ENCODE peak calls at places on chromosomes 16 and 17, in ten cellular contexts. One of them, this sample, is unnamed.

GRCh38 chr17:69012895-69013805 is 47.6 kb downstream of the ABCA9 start:
- DNase-seq in heart right ventricle: no peak
- DNase-seq in OCI-LY7: no peak
- DNase-seq in transverse colon: no peak
- DNase-seq in PC-9: no peak
- DNase-seq in pancreas: no peak
- DNase-seq in neural progenitor cell: no peak
- DNase-seq in ovary: no peak
- DNase-seq in thyroid gland: no peak
- DNase-seq in A549: peak; percentile 29
- DNase-seq in this sample: no peak

GRCh38 chr17:37360632-37361031 is 15.2 kb upstream of the C17orf78 start:
- DNase-seq in heart right ventricle: no peak
- DNase-seq in OCI-LY7: no peak
- DNase-seq in transverse colon: no peak
- DNase-seq in PC-9: no peak
- DNase-seq in pancreas: no peak
- DNase-seq in neural progenitor cell: no peak
- DNase-seq in ovary: no peak
- DNase-seq in thyroid gland: no peak
- DNase-seq in A549: peak; percentile 69
- DNase-seq in this sample: no peak

GRCh38 chr16:9256196-9256595 is 164.8 kb downstream of the HAPSTR1 start:
- DNase-seq in heart right ventricle: no peak
- DNase-seq in OCI-LY7: peak; percentile 70
- DNase-seq in transverse colon: peak; percentile 32
- DNase-seq in PC-9: peak; percentile 18
- DNase-seq in pancreas: peak; percentile 35
- DNase-seq in neural progenitor cell: peak; percentile 68
- DNase-seq in ovary: no peak
- DNase-seq in thyroid gland: peak; percentile 34
- DNase-seq in A549: peak; percentile 37
- DNase-seq in this sample: no peak

GRCh38 chr16:68331879-68332410 is 21.1 kb downstream of the PRMT7 start:
- DNase-seq in heart right ventricle: no peak
- DNase-seq in OCI-LY7: no peak
- DNase-seq in transverse colon: no peak
- DNase-seq in PC-9: no peak
- DNase-seq in pancreas: no peak
- DNase-seq in neural progenitor cell: no peak
- DNase-seq in ovary: no peak
- DNase-seq in thyroid gland: no peak
- DNase-seq in A549: no peak
- DNase-seq in this sample: no peak

GRCh38 chr17:2957631-2958286 is 105.6 kb downstream of the OR1D5 start:
- DNase-seq in heart right ventricle: no peak
- DNase-seq in OCI-LY7: no peak
- DNase-seq in transverse colon: no peak
- DNase-seq in PC-9: no peak
- DNase-seq in pancreas: no peak
- DNase-seq in neural progenitor cell: no peak
- DNase-seq in ovary: no peak
- DNase-seq in thyroid gland: no peak
- DNase-seq in A549: no peak
- DNase-seq in this sample: no peak

GRCh38 chr17:61221597-61222471 is 177.8 kb upstream of the TBX2 start:
- DNase-seq in heart right ventricle: no peak
- DNase-seq in OCI-LY7: no peak
- DNase-seq in transverse colon: no peak
- DNase-seq in PC-9: no peak
- DNase-seq in pancreas: no peak
- DNase-seq in neural progenitor cell: no peak
- DNase-seq in ovary: no peak
- DNase-seq in thyroid gland: no peak
- DNase-seq in A549: no peak
- DNase-seq in this sample: no peak

GRCh38 chr17:19386276-19386863 is 620 bp downstream of the MFAP4 start:
- DNase-seq in heart right ventricle: no peak
- DNase-seq in OCI-LY7: no peak
- DNase-seq in transverse colon: peak; percentile 62
- DNase-seq in PC-9: no peak
- DNase-seq in pancreas: no peak
- DNase-seq in neural progenitor cell: peak; percentile 24
- DNase-seq in ovary: peak; percentile 79
- DNase-seq in thyroid gland: no peak
- DNase-seq in A549: peak; percentile 73
- DNase-seq in this sample: peak; percentile 88

GRCh38 chr16:71626858-71627213 is 852 bp downstream of the MARVELD3 start:
- DNase-seq in heart right ventricle: no peak
- DNase-seq in OCI-LY7: no peak
- DNase-seq in transverse colon: peak; percentile 91
- DNase-seq in PC-9: peak; percentile 82
- DNase-seq in pancreas: peak; percentile 68
- DNase-seq in neural progenitor cell: peak; percentile 41
- DNase-seq in ovary: no peak
- DNase-seq in thyroid gland: peak; percentile 55
- DNase-seq in A549: no peak
- DNase-seq in this sample: no peak

DNA sequence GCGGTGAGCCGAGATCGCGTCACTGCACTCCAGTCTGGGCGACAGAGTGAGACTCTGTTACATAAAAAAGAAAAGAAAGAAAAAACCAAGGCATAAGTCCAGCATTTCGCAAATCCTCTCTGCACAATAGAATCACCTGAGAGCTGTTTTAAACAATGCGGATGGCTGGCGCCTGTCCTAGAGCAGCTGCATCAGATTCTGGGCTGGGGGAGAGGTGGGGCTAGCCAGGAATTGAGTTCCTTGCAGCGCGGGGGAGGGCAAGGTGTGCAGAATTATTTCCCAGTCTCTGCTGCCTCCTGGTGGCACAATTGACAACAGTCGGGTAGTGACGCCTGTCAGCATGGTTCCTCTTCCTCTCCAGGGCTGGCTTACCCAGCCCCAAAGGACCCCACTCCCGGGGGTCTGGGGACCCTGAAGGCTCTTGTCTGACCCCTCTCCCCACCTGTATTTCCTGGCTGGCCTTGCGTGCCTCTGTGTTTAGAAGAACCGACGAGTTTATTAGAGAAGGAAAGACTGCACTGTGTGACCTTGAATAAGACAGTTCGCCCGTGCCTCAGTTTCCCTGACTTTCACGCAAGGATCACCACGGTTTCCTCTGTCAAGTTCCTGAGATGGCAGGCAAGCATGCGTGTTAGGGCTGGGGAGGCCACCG is 41.1 kb upstream of the PLCG2 start:
- DNase-seq in heart right ventricle: peak; percentile 89
- DNase-seq in OCI-LY7: peak; percentile 92
- DNase-seq in transverse colon: peak; percentile 92
- DNase-seq in PC-9: peak; percentile 91
- DNase-seq in pancreas: peak; percentile 88
- DNase-seq in neural progenitor cell: peak; percentile 89
- DNase-seq in ovary: peak; percentile 78
- DNase-seq in thyroid gland: peak; percentile 93
- DNase-seq in A549: peak; percentile 86
- DNase-seq in this sample: peak; percentile 77
- TF ChIP-seq CTCF in heart right ventricle: peak; percentile 73
- TF ChIP-seq CTCF in OCI-LY7: peak; percentile 92
- TF ChIP-seq CTCF in transverse colon: peak; percentile 94
- TF ChIP-seq CTCF in PC-9: peak; percentile 91
- TF ChIP-seq CTCF in pancreas: peak; percentile 75
- TF ChIP-seq CTCF in neural progenitor cell: peak; percentile 91
- TF ChIP-seq CTCF in ovary: peak; percentile 82
- TF ChIP-seq CTCF in thyroid gland: peak; percentile 97
- TF ChIP-seq CTCF in A549: peak; percentile 94
- TF ChIP-seq CTCF in this sample: peak; percentile 72

GRCh38 chr17:44598932-44599297 is 41.6 kb downstream of the FZD2 start:
- DNase-seq in heart right ventricle: no peak
- DNase-seq in OCI-LY7: no peak
- DNase-seq in transverse colon: no peak
- DNase-seq in PC-9: no peak
- DNase-seq in pancreas: no peak
- DNase-seq in neural progenitor cell: no peak
- DNase-seq in ovary: no peak
- DNase-seq in thyroid gland: no peak
- DNase-seq in A549: no peak
- DNase-seq in this sample: no peak

GRCh38 chr17:44595216-44595775 is 38.0 kb downstream of the FZD2 start:
- DNase-seq in heart right ventricle: no peak
- DNase-seq in OCI-LY7: no peak
- DNase-seq in transverse colon: no peak
- DNase-seq in PC-9: no peak
- DNase-seq in pancreas: no peak
- DNase-seq in neural progenitor cell: no peak
- DNase-seq in ovary: no peak
- DNase-seq in thyroid gland: no peak
- DNase-seq in A549: no peak
- DNase-seq in this sample: no peak

GRCh38 chr17:44601574-44602372 is 44.5 kb downstream of the FZD2 start:
- DNase-seq in heart right ventricle: no peak
- DNase-seq in OCI-LY7: no peak
- DNase-seq in transverse colon: no peak
- DNase-seq in PC-9: no peak
- DNase-seq in pancreas: no peak
- DNase-seq in neural progenitor cell: no peak
- DNase-seq in ovary: no peak
- DNase-seq in thyroid gland: no peak
- DNase-seq in A549: no peak
- DNase-seq in this sample: no peak

GRCh38 chr17:44599298-44600175 is 42.3 kb downstream of the FZD2 start:
- DNase-seq in heart right ventricle: peak; percentile 42
- DNase-seq in OCI-LY7: no peak
- DNase-seq in transverse colon: peak; percentile 23
- DNase-seq in PC-9: peak; percentile 58
- DNase-seq in pancreas: peak; percentile 9
- DNase-seq in neural progenitor cell: peak; percentile 70
- DNase-seq in ovary: peak; percentile 94
- DNase-seq in thyroid gland: peak; percentile 24
- DNase-seq in A549: peak; percentile 93
- DNase-seq in this sample: peak; percentile 36

GRCh38 chr17:44598329-44598728 is 41.0 kb downstream of the FZD2 start:
- DNase-seq in heart right ventricle: no peak
- DNase-seq in OCI-LY7: no peak
- DNase-seq in transverse colon: no peak
- DNase-seq in PC-9: no peak
- DNase-seq in pancreas: no peak
- DNase-seq in neural progenitor cell: no peak
- DNase-seq in ovary: no peak
- DNase-seq in thyroid gland: no peak
- DNase-seq in A549: no peak
- DNase-seq in this sample: no peak
- H3K27ac ChIP-seq in heart right ventricle: no peak overlapping the region
- H3K27ac ChIP-seq in OCI-LY7: no peak overlapping the region
- H3K27ac ChIP-seq in transverse colon: no peak overlapping the region
- H3K27ac ChIP-seq in PC-9: no peak overlapping the region
- H3K27ac ChIP-seq in pancreas: no peak overlapping the region
- H3K27ac ChIP-seq in neural progenitor cell: no peak overlapping the region
- H3K27ac ChIP-seq in ovary: no peak overlapping the region
- H3K27ac ChIP-seq in thyroid gland: no peak overlapping the region
- H3K27ac ChIP-seq in A549: peak overlapping the region; percentile 88
- H3K27ac ChIP-seq in this sample: no peak overlapping the region

GRCh38 chr16:72664122-72664479 is 383.8 kb downstream of the ZFHX3 start:
- DNase-seq in heart right ventricle: no peak
- DNase-seq in OCI-LY7: no peak
- DNase-seq in transverse colon: no peak
- DNase-seq in PC-9: no peak
- DNase-seq in pancreas: no peak
- DNase-seq in neural progenitor cell: no peak
- DNase-seq in ovary: no peak
- DNase-seq in thyroid gland: no peak
- DNase-seq in A549: no peak
- DNase-seq in this sample: no peak

GRCh38 chr16:72664480-72665408 is 383.2 kb downstream of the ZFHX3 start:
- DNase-seq in heart right ventricle: peak; percentile 98
- DNase-seq in OCI-LY7: peak; percentile 98
- DNase-seq in transverse colon: peak; percentile 97
- DNase-seq in PC-9: peak; percentile 91
- DNase-seq in pancreas: peak; percentile 97
- DNase-seq in neural progenitor cell: peak; percentile 99
- DNase-seq in ovary: peak; percentile 98
- DNase-seq in thyroid gland: peak; percentile 97
- DNase-seq in A549: peak; percentile 98
- DNase-seq in this sample: peak; percentile 96

GRCh38 chr16:72666267-72666666 is 381.7 kb downstream of the ZFHX3 start:
- DNase-seq in heart right ventricle: no peak
- DNase-seq in OCI-LY7: peak; percentile 33
- DNase-seq in transverse colon: no peak
- DNase-seq in PC-9: no peak
- DNase-seq in pancreas: no peak
- DNase-seq in neural progenitor cell: peak; percentile 12
- DNase-seq in ovary: no peak
- DNase-seq in thyroid gland: no peak
- DNase-seq in A549: no peak
- DNase-seq in this sample: no peak
- TF ChIP-seq CTCF in heart right ventricle: no peak
- TF ChIP-seq CTCF in OCI-LY7: peak; percentile 27
- TF ChIP-seq CTCF in transverse colon: no peak
- TF ChIP-seq CTCF in PC-9: no peak
- TF ChIP-seq CTCF in pancreas: no peak
- TF ChIP-seq CTCF in neural progenitor cell: no peak
- TF ChIP-seq CTCF in ovary: no peak
- TF ChIP-seq CTCF in thyroid gland: peak; percentile 16
- TF ChIP-seq CTCF in A549: no peak
- TF ChIP-seq CTCF in this sample: no peak

GRCh38 chr16:2092866-2093265 is 42.8 kb downstream of the PKD1 start:
- DNase-seq in heart right ventricle: no peak
- DNase-seq in OCI-LY7: no peak
- DNase-seq in transverse colon: no peak
- DNase-seq in PC-9: peak; percentile 25
- DNase-seq in pancreas: no peak
- DNase-seq in neural progenitor cell: no peak
- DNase-seq in ovary: no peak
- DNase-seq in thyroid gland: no peak
- DNase-seq in A549: no peak
- DNase-seq in this sample: no peak

GRCh38 chr16:2095315-2095853 is 40.3 kb downstream of the PKD1 start:
- DNase-seq in heart right ventricle: no peak
- DNase-seq in OCI-LY7: no peak
- DNase-seq in transverse colon: no peak
- DNase-seq in PC-9: no peak
- DNase-seq in pancreas: no peak
- DNase-seq in neural progenitor cell: no peak
- DNase-seq in ovary: no peak
- DNase-seq in thyroid gland: no peak
- DNase-seq in A549: no peak
- DNase-seq in this sample: no peak

GRCh38 chr16:2093793-2094192 is 41.9 kb downstream of the PKD1 start:
- DNase-seq in heart right ventricle: no peak
- DNase-seq in OCI-LY7: no peak
- DNase-seq in transverse colon: no peak
- DNase-seq in PC-9: no peak
- DNase-seq in pancreas: no peak
- DNase-seq in neural progenitor cell: no peak
- DNase-seq in ovary: no peak
- DNase-seq in thyroid gland: no peak
- DNase-seq in A549: no peak
- DNase-seq in this sample: no peak

GRCh38 chr16:2096853-2097620 is 38.7 kb downstream of the PKD1 start:
- DNase-seq in heart right ventricle: no peak
- DNase-seq in OCI-LY7: no peak
- DNase-seq in transverse colon: no peak
- DNase-seq in PC-9: peak; percentile 31
- DNase-seq in pancreas: no peak
- DNase-seq in neural progenitor cell: no peak
- DNase-seq in ovary: no peak
- DNase-seq in thyroid gland: peak; percentile 89
- DNase-seq in A549: no peak
- DNase-seq in this sample: no peak

GRCh38 chr16:2095918-2096582 is 39.6 kb downstream of the PKD1 start:
- DNase-seq in heart right ventricle: no peak
- DNase-seq in OCI-LY7: no peak
- DNase-seq in transverse colon: no peak
- DNase-seq in PC-9: no peak
- DNase-seq in pancreas: no peak
- DNase-seq in neural progenitor cell: no peak
- DNase-seq in ovary: no peak
- DNase-seq in thyroid gland: peak; percentile 77
- DNase-seq in A549: no peak
- DNase-seq in this sample: no peak
- H3K27ac ChIP-seq in heart right ventricle: no peak overlapping the region
- H3K27ac ChIP-seq in OCI-LY7: no peak overlapping the region
- H3K27ac ChIP-seq in transverse colon: no peak overlapping the region
- H3K27ac ChIP-seq in PC-9: no peak overlapping the region
- H3K27ac ChIP-seq in pancreas: no peak overlapping the region
- H3K27ac ChIP-seq in neural progenitor cell: no peak overlapping the region
- H3K27ac ChIP-seq in ovary: no peak overlapping the region
- H3K27ac ChIP-seq in thyroid gland: peak overlapping the region; percentile 86
- H3K27ac ChIP-seq in A549: no peak overlapping the region
- H3K27ac ChIP-seq in this sample: no peak overlapping the region